ENCODE peak calls at places on chromosomes 11 and 22, in four cellular contexts. F is endothelial cell of umbilical vein, D is IMR-90, W is K562. P is an unnamed sample. For H3K9me1 and H3K36me3, the result is how much of the 10 kb centered on the place peaks cover.

GRCh38 chr11:30426781-30427180 is 103.9 kb downstream of the ARL14EP start:
- DNase-seq in F (no peak), D (no peak), W (no peak), P (no peak)

GRCh38 chr11:1959786-1960185 is 12.7 kb downstream of the MRPL23 start:
- DNase-seq in F (no peak), D (no peak), W (no peak), P (no peak)

GRCh38 chr11:30206249-30206996 is 24.4 kb upstream of the FSHB start:
- DNase-seq in F (no peak), D (no peak), W (no peak), P (no peak)

GRCh38 chr11:12922418-12922817 is 86.7 kb upstream of the RASSF10 start:
- DNase-seq in F (no peak), D (peak), W (no peak), P (no peak)

GRCh38 chr11:70090989-70091388 is 12.9 kb downstream of the ANO1 start:
- DNase-seq in F (no peak), D (peak), W (no peak), P (no peak)

GRCh38 chr11:8033312-8033715 is 46.2 kb downstream of the EIF3F start:
- DNase-seq in F (peak), D (peak), W (peak), P (peak)

GRCh38 chr11:124768914-124769313 is 6.8 kb upstream of the ESAM start:
- DNase-seq in F (no peak), D (no peak), W (no peak), P (no peak)

GRCh38 chr11:6992457-6993431 is 27.4 kb downstream of the ZNF214 start:
- DNase-seq in F (peak), D (peak), W (no peak), P (no peak)

GRCh38 chr22:31340360-31340759 is 5.8 kb downstream of the PATZ1 start:
- DNase-seq in F (no peak), D (no peak), W (no peak), P (no peak)

GRCh38 chr11:85299247-85299646 is 327.9 kb downstream of the DLG2 start:
- DNase-seq in F (no peak), D (no peak), W (no peak), P (no peak)

GRCh38 chr11:85307381-85307780 is 319.8 kb downstream of the DLG2 start:
- DNase-seq in F (no peak), D (no peak), W (no peak), P (no peak)

DNA sequence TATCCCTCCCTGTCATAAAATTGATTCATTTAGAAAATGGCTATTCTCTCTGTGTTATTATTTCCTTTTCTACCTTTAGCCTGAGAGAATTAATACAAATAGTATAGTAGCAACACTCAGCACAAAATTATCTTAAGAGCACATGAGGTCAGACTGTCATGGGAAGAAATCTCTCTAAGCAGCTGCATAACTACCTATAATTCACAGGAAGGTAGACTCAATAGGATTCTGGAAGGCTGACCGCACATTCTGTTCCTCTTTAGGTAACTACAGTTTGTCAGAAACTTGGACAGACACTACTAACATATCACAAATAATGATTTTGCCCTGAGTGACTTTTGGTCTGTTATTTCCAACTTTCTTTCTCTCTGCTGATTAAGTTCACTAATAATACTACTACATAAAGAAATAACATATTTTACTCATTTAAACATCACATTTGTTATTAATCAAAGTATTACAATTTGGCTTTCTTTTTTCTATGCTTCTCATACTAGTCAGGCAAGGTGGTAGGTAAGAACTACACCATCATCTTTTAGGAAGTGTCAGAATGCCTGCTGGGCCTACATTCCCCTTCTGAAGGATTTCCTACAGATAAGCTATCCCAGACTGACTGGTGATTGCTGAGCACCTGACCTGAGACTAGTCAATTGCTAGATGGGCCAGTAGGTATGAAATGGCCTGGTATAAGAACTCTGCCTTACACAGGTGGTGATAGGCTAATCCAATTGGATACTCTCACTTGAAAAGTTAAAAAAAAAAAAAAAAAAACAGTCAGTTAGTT is 325.1 kb downstream of the DLG2 start:
- DNase-seq in F (no peak), D (no peak), W (no peak), P (no peak)
- H3K9me1 ChIP-seq in F (under half), D (under half), W (under half), P (under half)

DNA sequence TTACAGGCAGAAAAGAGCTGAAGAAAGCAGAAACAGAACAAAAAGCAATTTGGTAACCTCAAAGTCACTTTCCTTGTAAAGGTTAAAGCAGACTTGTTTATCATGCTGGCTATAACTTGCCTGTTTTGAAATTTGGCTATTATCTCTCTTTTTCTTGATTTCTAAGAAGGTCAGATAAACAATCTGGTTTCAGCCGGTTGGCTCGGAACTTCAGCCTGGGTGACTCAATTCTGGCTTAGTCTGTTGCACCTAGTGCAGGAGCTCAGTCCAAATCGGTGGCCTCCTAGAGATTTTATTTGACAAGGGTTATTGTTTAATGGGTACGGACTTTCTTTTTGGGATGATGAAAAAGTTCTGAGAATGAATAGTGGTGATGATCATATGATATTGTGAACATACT is 367.1 kb upstream of the B3GAT1 start:
- DNase-seq in F (no peak), D (no peak), W (no peak), P (no peak)
- H2AFZ ChIP-seq in F (no peak), D (no peak), W (no peak), P (no peak)

GRCh38 chr22:37627091-37627490 is 12.4 kb upstream of the SH3BP1 start:
- DNase-seq in F (no peak), D (no peak), W (no peak), P (no peak)
- H3K36me3 ChIP-seq in F (under half), D (under half), W (half or more), P (under half)

DNA sequence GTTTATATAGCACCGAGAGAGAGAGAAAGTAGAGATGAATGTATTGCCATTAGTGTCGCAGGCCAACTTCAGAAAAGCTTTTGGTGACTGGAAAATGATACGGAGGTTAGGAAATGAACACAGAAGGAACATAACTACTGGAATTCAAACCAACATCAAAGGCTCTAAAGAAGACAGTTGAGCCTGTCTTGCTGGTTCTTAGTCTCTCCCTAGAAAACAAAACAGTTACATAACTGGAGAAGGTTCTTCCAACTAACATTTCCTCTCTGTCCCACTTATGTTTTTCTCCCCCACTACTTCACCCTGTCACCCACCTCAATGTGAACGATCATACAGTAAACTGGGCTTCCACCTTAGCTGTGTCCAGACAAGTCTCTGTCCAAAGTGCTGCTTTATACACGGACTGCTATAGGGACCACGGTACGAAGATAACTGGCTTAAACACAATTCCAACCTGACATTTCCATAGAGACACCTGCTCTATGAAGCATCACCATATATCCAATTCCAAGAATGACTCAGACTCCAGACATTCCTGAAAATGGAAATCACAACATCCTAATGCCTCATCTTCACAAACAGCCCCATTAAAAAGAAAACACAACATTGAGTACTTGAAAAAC is 85.2 kb upstream of the ARHGAP32 start:
- DNase-seq in F (peak), D (peak), W (no peak), P (no peak)
- H3K9me1 ChIP-seq in F (under half), D (under half), W (under half), P (under half)

GRCh38 chr11:116353517-116353916 is 419.3 kb downstream of the BUD13 start:
- DNase-seq in F (no peak), D (no peak), W (no peak), P (peak)

GRCh38 chr11:116343270-116343669 is 429.5 kb downstream of the BUD13 start:
- DNase-seq in F (no peak), D (no peak), W (no peak), P (no peak)

GRCh38 chr11:116352881-116353280 is 419.9 kb downstream of the BUD13 start:
- DNase-seq in F (no peak), D (no peak), W (no peak), P (no peak)

GRCh38 chr11:116348226-116348625 is 424.6 kb downstream of the BUD13 start:
- DNase-seq in F (no peak), D (no peak), W (no peak), P (no peak)
- H2AFZ ChIP-seq in F (no peak), D (no peak), W (no peak), P (no peak)

GRCh38 chr22:20585640-20586402 is 78.4 kb downstream of the MED15 start:
- DNase-seq in F (no peak), D (no peak), W (no peak), P (no peak)
- H3K36me3 ChIP-seq in F (half or more), D (half or more), W (half or more), P (half or more)